ENCODE peak calls at places on chromosomes 11 and 22, in eight cellular contexts. O is GM23338, N is lower leg skin, W is heart right ventricle, U is tibial artery, E is AG09319, R is GM13977, P is fibroblast of mammary gland. G is an unnamed sample.

GRCh38 chr11:122435540-122436187 is 219.9 kb upstream of the UBASH3B start:
- DNase-seq in O (no peak), N (no peak), W (no peak), U (no peak), E (no peak), R (no peak), P (no peak), G (no peak)

GRCh38 chr22:37179622-37180420 is 8.2 kb downstream of the C1QTNF6 start:
- DNase-seq in O (no peak), N (no peak), W (no peak), U (no peak), E (no peak), R (no peak), P (no peak), G (peak; percentile 23)

GRCh38 chr22:37148742-37149665 is 712 bp downstream of the IL2RB start:
- DNase-seq in O (no peak), N (no peak), W (no peak), U (no peak), E (no peak), R (no peak), P (no peak), G (no peak)

GRCh38 chr22:35697142-35697541 is 20.5 kb upstream of the APOL5 start:
- DNase-seq in O (no peak), N (no peak), W (no peak), U (no peak), E (no peak), R (no peak), P (no peak), G (no peak)

GRCh38 chr11:32779131-32779530 is 15.3 kb downstream of the CCDC73 start:
- DNase-seq in O (no peak), N (no peak), W (no peak), U (no peak), E (no peak), R (no peak), P (no peak), G (no peak)

GRCh38 chr11:117685566-117685965 is 111.5 kb downstream of the DSCAML1 start:
- DNase-seq in O (no peak), N (no peak), W (no peak), U (no peak), E (no peak), R (no peak), P (no peak), G (no peak)

GRCh38 chr11:64566042-64566914 is 24.7 kb upstream of the SLC22A12 start:
- DNase-seq in O (peak; percentile 90), N (peak; percentile 39), W (no peak), U (peak; percentile 62), E (no peak), R (no peak), P (peak; percentile 89), G (no peak)

GRCh38 chr11:17572359-17572690 is 25.3 kb downstream of the OTOG start:
- DNase-seq in O (no peak), N (no peak), W (no peak), U (no peak), E (no peak), R (no peak), P (no peak), G (peak; percentile 30)

GRCh38 chr11:7655253-7656217 is 17.8 kb downstream of the CYB5R2 start:
- DNase-seq in O (no peak), N (no peak), W (no peak), U (no peak), E (no peak), R (no peak), P (no peak), G (no peak)

GRCh38 chr11:129766858-129767604 is 48.6 kb upstream of the TMEM45B start:
- DNase-seq in O (peak; percentile 80), N (no peak), W (no peak), U (no peak), E (no peak), R (no peak), P (peak; percentile 21), G (no peak)

GRCh38 chr11:9568854-9569587 is 4.4 kb upstream of the WEE1 start:
- DNase-seq in O (peak; percentile 92), N (peak; percentile 86), W (peak; percentile 25), U (peak; percentile 81), E (peak; percentile 91), R (no peak), P (peak; percentile 90), G (no peak)

GRCh38 chr11:69700278-69701140 is 3.3 kb downstream of the FGF19 start:
- DNase-seq in O (peak; percentile 86), N (no peak), W (peak; percentile 82), U (peak; percentile 59), E (peak; percentile 4), R (no peak), P (peak; percentile 38), G (no peak)

GRCh38 chr22:44145544-44145943 is 35.2 kb upstream of the PARVG start:
- DNase-seq in O (no peak), N (no peak), W (peak; percentile 67), U (peak; percentile 73), E (no peak), R (no peak), P (no peak), G (no peak)

GRCh38 chr11:32962016-32962415 is 53.7 kb upstream of the DEPDC7 start:
- DNase-seq in O (no peak), N (no peak), W (no peak), U (no peak), E (no peak), R (no peak), P (peak; percentile 31), G (no peak)

GRCh38 chr22:39132281-39132680 is 20.2 kb downstream of the CBX7 start:
- DNase-seq in O (no peak), N (no peak), W (no peak), U (peak; percentile 55), E (no peak), R (no peak), P (no peak), G (no peak)

DNA sequence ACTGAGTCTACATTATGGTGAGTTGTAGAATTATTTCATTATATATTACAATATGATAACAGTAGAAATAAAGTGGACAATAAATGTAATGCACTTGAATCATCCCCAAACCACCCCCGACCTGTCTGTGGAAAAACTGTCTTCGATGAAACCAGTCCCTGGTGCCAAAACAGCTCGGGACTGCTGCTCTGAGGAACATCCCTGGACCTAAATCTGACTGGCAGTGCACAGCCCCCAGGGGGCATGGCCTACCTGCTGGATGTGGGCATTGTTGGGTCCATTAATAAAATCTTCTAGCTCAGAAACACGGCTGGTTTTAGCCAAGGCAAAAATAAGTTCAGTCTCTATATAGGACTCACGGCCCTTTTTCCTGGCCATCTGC is 29.4 kb upstream of the SLC25A1 start:
- DNase-seq in O (no peak), N (no peak), W (no peak), U (no peak), E (no peak), R (no peak), P (no peak), G (peak; percentile 8)
- TF ChIP-seq CTCF in O (no peak), N (no peak), W (no peak), U (no peak), E (no peak), R (no peak), P (no peak), G (no peak)

GRCh38 chr22:29353860-29354259 is 34.5 kb downstream of the AP1B1 start:
- DNase-seq in O (no peak), N (no peak), W (no peak), U (no peak), E (no peak), R (no peak), P (no peak), G (no peak)
- TF ChIP-seq CTCF in O (no peak), N (no peak), W (no peak), U (no peak), E (no peak), R (no peak), P (no peak), G (no peak)

DNA sequence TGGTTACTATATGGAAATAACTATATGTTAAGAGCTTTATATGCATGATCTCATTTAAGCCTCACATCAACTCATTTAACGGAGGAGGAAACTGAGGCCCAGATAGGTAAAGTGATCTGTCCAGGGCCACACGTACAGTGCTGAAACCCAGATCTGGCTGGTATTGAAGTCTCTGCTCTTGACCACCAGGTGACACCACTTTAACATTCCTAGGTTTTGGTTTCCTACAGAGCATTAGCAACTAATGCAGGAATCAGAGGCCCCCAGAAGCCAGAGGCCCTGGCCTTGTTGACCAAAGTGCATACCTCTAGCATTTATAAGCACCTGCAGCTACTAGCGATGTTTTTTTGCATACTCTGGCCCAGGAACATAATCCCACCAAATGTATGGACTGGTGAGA is 12.9 kb upstream of the LIMK2 start:
- DNase-seq in O (peak; percentile 46), N (no peak), W (no peak), U (no peak), E (no peak), R (no peak), P (no peak), G (no peak)
- TF ChIP-seq CTCF in O (peak; percentile 59), N (no peak), W (no peak), U (no peak), E (no peak), R (no peak), P (no peak), G (peak; percentile 10)

DNA sequence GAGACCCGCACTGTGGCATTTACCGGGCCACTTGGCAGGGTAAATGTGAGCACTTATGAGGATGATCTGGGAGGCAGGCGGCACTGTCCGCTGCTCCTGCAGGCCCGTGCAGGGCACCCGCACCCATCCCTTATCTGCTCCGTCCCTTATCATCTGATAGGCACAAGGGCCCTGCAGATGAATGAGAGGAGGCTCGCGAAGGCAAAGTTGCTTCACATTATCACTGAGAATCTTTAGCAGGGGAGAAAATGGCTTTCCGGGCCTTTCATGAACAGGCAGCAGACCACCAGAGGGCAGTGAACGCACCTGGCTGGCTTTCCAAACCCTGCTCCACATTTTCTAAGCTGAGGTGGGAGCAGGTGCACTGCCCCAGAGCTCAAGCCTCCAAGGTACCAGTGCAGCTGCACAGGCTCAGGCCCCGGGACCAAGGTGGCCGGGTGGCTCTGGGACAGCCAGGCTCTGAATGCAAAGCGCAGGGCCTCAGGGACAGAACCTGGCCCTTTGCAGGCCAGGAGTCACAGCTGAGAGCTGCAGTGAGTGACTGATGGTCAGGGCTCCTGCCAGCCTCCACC is 165.6 kb downstream of the SHANK2 start:
- DNase-seq in O (peak; percentile 80), N (no peak), W (no peak), U (no peak), E (no peak), R (no peak), P (peak; percentile 23), G (no peak)
- TF ChIP-seq CTCF in O (peak; percentile 82), N (no peak), W (peak; percentile 43), U (no peak), E (peak; percentile 51), R (peak; percentile 21), P (peak; percentile 57), G (no peak)

DNA sequence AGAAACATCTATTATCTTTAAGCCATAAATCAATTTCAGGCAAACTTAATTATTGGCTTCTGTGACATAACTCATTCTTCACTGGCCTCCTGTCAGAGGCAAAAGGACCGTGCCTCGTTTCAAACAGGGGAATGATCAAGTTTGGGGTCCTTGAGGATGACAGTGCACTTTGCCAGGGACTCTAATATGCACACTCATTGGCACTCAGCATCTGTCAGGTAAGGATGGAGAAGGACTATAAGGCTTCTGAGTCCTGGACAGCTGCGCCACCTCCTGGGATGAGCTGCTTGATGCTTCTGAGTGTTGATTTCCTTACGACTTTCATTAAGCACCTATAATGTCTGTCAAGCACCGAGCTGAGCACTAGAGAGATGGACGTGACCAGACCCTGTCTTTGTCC is 20.2 kb downstream of the BPIFC start:
- DNase-seq in O (peak; percentile 45), N (no peak), W (no peak), U (no peak), E (no peak), R (peak; percentile 31), P (peak; percentile 2), G (no peak)
- TF ChIP-seq CTCF in O (peak; percentile 65), N (no peak), W (no peak), U (no peak), E (no peak), R (peak; percentile 34), P (peak; percentile 4), G (no peak)

GRCh38 chr11:77508031-77508430 is 34.1 kb upstream of the PAK1 start:
- DNase-seq in O (no peak), N (no peak), W (no peak), U (no peak), E (no peak), R (no peak), P (no peak), G (no peak)
- TF ChIP-seq CTCF in O (no peak), N (no peak), W (no peak), U (no peak), E (no peak), R (no peak), P (peak; percentile 1), G (no peak)